ENCODE peak calls at places on chromosomes 2 and 18, in eight cellular contexts. M is NB4, Y is spleen, K is GM10248, A is GM12864, V is left ventricle myocardium inferior, S is bronchial epithelial cell, T is IMR-90. I is an unnamed sample.

GRCh38 chr2:132797551-132797950 is 127.5 kb upstream of the LYPD1 start:
- DNase-seq in M (no peak), Y (no peak), K (no peak), A (no peak), V (no peak), S (peak), T (peak), I (no peak)

GRCh38 chr2:230124792-230125452 is 56.2 kb upstream of the SLC16A14 start:
- DNase-seq in M (peak), Y (peak), K (no peak), A (no peak), V (peak), S (no peak), T (no peak), I (no peak)

GRCh38 chr2:16315911-16316310 is 349.7 kb downstream of the CYRIA start:
- DNase-seq in M (no peak), Y (no peak), K (no peak), A (no peak), V (no peak), S (no peak), T (no peak), I (no peak)

GRCh38 chr2:10610213-10610892 is 79.4 kb downstream of the NOL10 start:
- DNase-seq in M (no peak), Y (no peak), K (no peak), A (no peak), V (no peak), S (no peak), T (no peak), I (no peak)

GRCh38 chr2:42297322-42297936 is 63.6 kb downstream of the COX7A2L start:
- DNase-seq in M (peak), Y (no peak), K (no peak), A (no peak), V (no peak), S (no peak), T (no peak), I (no peak)

GRCh38 chr2:237744613-237745249 is 53.8 kb upstream of the RBM44 start:
- DNase-seq in M (peak), Y (peak), K (peak), A (peak), V (peak), S (peak), T (peak), I (peak)

GRCh38 chr2:197515277-197515797 is 529 bp upstream of the MOB4 start:
- DNase-seq in M (no peak), Y (no peak), K (peak), A (no peak), V (no peak), S (no peak), T (peak), I (no peak)

GRCh38 chr2:86017901-86018896 is 87.5 kb downstream of the POLR1A start:
- DNase-seq in M (no peak), Y (peak), K (no peak), A (no peak), V (peak), S (peak), T (peak), I (peak)

GRCh38 chr2:19209575-19210341 is 148.7 kb downstream of the OSR1 start:
- DNase-seq in M (peak), Y (no peak), K (no peak), A (no peak), V (no peak), S (no peak), T (no peak), I (no peak)

GRCh38 chr2:191869781-191870180 is 22.9 kb upstream of the CAVIN2 start:
- DNase-seq in M (no peak), Y (no peak), K (no peak), A (no peak), V (no peak), S (no peak), T (no peak), I (no peak)

GRCh38 chr2:232798156-232798555 is 21.8 kb upstream of the KCNJ13 start:
- DNase-seq in M (no peak), Y (no peak), K (no peak), A (no peak), V (no peak), S (no peak), T (no peak), I (no peak)

GRCh38 chr2:40658917-40659316 is 207.0 kb upstream of the SLC8A1 start:
- DNase-seq in M (peak), Y (no peak), K (no peak), A (no peak), V (no peak), S (peak), T (peak), I (no peak)
- TF ChIP-seq CTCF in M (no peak), Y (no peak), K (no peak), A (no peak), V (no peak), S (no peak), T (no peak), I (no peak)

GRCh38 chr2:176120369-176121307 is 1.9 kb upstream of the HOXD9 start:
- DNase-seq in M (no peak), Y (no peak), K (no peak), A (no peak), V (no peak), S (no peak), T (no peak), I (no peak)
- TF ChIP-seq CTCF in M (no peak), Y (no peak), K (no peak), A (no peak), V (no peak), S (no peak), T (no peak), I (no peak)

DNA sequence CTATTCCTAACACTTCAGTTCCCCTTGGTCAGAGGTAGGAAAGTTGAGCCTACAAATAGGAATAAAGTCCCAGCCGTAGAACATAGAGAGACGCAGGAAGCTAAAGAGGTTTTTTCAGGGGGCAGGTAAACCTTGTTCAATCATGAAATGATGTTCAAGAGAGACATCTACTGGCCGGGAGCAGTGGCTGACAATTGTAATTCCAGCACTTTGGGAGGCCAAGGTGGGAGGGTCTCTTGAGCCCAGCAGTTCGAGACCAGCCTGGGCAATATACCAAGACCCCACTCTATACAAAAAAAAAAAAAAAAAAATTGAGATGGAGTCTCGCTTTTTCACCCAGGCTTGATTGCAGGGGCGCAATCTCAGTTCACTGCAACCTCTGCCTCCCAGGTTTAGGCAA is 66.7 kb upstream of the DNAJC10 start:
- DNase-seq in M (peak), Y (no peak), K (peak), A (no peak), V (no peak), S (peak), T (peak), I (no peak)
- TF ChIP-seq CTCF in M (peak), Y (no peak), K (peak), A (peak), V (peak), S (peak), T (peak), I (no peak)

GRCh38 chr18:4232656-4233055 is 222.5 kb downstream of the DLGAP1 start:
- DNase-seq in M (no peak), Y (no peak), K (no peak), A (no peak), V (no peak), S (no peak), T (no peak), I (no peak)
- TF ChIP-seq CTCF in M (no peak), Y (no peak), K (no peak), A (no peak), V (no peak), S (no peak), T (no peak), I (no peak)

DNA sequence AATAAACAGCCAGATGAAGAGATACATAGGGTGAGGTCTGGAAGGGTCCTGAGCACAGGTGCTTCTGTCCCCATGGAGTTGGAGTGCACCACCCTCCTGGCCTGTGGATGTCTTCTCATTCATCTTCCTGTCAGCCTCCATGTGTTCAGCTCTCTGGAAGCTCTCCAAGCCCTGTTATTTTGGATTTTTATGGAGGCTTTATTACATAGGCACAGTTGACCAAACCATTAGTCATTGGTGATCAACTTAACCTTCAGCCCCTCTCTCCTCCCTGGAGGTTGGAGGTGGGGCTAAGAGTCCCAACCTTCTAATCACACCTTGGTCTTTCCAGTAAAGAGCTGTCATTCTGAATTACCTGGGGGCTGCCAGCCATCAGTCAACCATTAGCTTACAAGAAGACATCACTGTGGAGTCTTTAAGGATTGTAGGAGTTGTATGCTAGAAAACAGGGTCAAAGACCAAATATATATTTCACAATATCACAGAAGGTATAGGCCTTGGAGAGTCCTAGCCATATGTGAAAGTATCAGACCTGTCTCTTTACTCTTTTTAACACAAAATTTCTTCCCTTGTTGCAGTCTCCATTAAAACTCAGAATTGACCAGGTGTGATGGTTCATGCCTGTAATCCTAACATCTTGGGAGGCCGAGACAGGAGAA is 7.5 kb upstream of the MCFD2 start:
- DNase-seq in M (no peak), Y (no peak), K (no peak), A (no peak), V (no peak), S (peak), T (no peak), I (no peak)
- TF ChIP-seq CTCF in M (no peak), Y (no peak), K (no peak), A (no peak), V (no peak), S (no peak), T (no peak), I (no peak)

DNA sequence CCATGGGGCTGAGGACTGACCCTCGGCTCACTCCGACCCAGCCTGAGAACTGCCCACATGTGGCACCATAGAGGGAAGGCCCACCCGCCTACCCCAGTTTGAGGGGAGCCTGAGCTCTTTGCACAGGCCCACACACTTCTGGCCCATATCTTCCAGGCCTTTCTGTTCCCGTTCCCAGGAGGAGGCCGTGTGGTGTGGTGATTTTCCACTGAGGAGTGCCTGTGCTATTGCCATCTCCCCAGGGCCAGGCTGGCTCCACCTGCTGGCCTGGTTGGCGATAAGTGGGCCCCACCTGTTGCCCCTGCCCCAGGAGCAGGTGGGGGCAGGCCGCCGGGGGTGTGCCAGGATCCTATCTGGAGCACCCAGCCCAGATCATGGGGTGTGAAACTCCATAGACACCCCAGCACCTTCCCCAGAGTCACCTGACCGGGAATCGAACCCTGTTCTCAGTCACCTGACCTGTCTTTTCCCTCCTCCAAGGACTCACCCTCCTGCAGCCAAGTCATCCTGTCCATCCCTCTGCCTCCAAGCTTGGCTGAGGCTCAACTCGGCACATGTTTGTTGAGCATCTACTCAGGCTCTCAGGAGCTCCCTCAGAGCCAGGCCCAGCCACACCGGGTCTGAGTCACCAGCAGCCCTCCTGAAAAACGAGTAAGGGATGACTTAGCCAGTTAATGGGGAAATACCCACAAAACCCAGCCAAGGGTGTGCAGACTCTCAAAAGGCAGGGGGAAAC is 120.1 kb downstream of the CYP26B1 start:
- DNase-seq in M (no peak), Y (peak), K (no peak), A (no peak), V (no peak), S (peak), T (no peak), I (no peak)
- TF ChIP-seq CTCF in M (no peak), Y (no peak), K (no peak), A (no peak), V (no peak), S (no peak), T (no peak), I (no peak)